ENCODE peak calls at places on chromosomes 5 and 9, in four cellular contexts. R, O, D and Q are unnamed samples.

GRCh38 chr5:29148073-29148472 is 2045.4 kb upstream of the CDH6 start:
- DNase-seq in R (no peak), O (no peak), D (no peak), Q (no peak)

GRCh38 chr9:121299467-121300282 is 31.7 kb downstream of the GSN start:
- DNase-seq in R (no peak), O (no peak), D (no peak), Q (no peak)

GRCh38 chr9:8560560-8561525 is 761.3 kb upstream of the DMAC1 start:
- DNase-seq in R (no peak), O (no peak), D (no peak), Q (no peak)

GRCh38 chr9:72557549-72557948 is 36.1 kb downstream of the TMC1 start:
- DNase-seq in R (peak), O (peak), D (peak), Q (no peak)

GRCh38 chr5:172641359-172642045 is 439 bp downstream of the NEURL1B start:
- DNase-seq in R (no peak), O (no peak), D (no peak), Q (no peak)

GRCh38 chr9:98570663-98571440 is 137.9 kb downstream of the GABBR2 start:
- DNase-seq in R (no peak), O (peak), D (no peak), Q (no peak)

GRCh38 chr9:77876091-77876490 is 155.5 kb downstream of the GNAQ start:
- DNase-seq in R (no peak), O (no peak), D (no peak), Q (no peak)

GRCh38 chr9:126320158-126320922 is 6.3 kb upstream of the MVB12B start:
- DNase-seq in R (no peak), O (no peak), D (no peak), Q (no peak)

GRCh38 chr5:149267241-149267973 is 4.3 kb upstream of the AFAP1L1 start:
- DNase-seq in R (no peak), O (no peak), D (no peak), Q (no peak)

GRCh38 chr5:61884242-61884855 is 421.7 kb upstream of the KIF2A start:
- DNase-seq in R (no peak), O (no peak), D (no peak), Q (no peak)

GRCh38 chr5:94174748-94175411 is 433.5 kb upstream of the POU5F2 start:
- DNase-seq in R (no peak), O (no peak), D (no peak), Q (no peak)

GRCh38 chr5:14489643-14490042 is 91.9 kb upstream of the OTULINL start:
- DNase-seq in R (no peak), O (no peak), D (no peak), Q (no peak)

GRCh38 chr9:129282308-129283211 is 104.5 kb upstream of the IER5L start:
- DNase-seq in R (peak), O (no peak), D (no peak), Q (no peak)

GRCh38 chr9:78097541-78097940 is 65.9 kb upstream of the GNAQ start:
- DNase-seq in R (no peak), O (no peak), D (no peak), Q (no peak)

GRCh38 chr9:78821126-78821822 is 524.3 kb downstream of the PSAT1 start:
- DNase-seq in R (peak), O (peak), D (no peak), Q (no peak)

DNA sequence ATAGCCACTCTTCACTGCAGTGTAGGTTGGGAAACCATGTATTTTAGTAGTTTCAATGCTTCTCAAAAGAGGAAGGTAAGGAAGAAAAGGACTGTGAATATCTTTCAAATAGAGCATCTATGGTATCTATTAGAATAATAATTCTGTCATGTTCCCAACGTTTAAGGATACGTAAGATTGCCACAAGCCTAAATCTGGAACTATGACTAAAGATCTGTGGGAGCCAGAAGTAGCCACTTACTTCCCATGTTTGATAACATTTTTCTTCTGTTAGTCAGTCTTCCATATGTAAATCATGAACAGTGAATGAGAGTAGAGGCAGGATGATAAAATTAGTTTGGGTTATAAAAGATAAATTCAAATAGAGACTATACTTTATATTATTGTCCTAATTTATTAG is 16.3 kb upstream of the MROH2B start:
- DNase-seq in R (no peak), O (no peak), D (no peak), Q (no peak)
- TF ChIP-seq BRCA1 in R (no peak), O (no peak), D (no peak), Q (no peak)

GRCh38 chr9:90839183-90839582 is 37.6 kb downstream of the SYK start:
- DNase-seq in R (no peak), O (no peak), D (no peak), Q (no peak)
- TF ChIP-seq MAX in R (no peak), O (no peak), D (no peak), Q (no peak)

GRCh38 chr9:87714819-87715218 is 11.1 kb upstream of the CTSL start:
- DNase-seq in R (peak), O (peak), D (no peak), Q (no peak)
- TF ChIP-seq BRCA1 in R (no peak), O (no peak), D (no peak), Q (no peak)

DNA sequence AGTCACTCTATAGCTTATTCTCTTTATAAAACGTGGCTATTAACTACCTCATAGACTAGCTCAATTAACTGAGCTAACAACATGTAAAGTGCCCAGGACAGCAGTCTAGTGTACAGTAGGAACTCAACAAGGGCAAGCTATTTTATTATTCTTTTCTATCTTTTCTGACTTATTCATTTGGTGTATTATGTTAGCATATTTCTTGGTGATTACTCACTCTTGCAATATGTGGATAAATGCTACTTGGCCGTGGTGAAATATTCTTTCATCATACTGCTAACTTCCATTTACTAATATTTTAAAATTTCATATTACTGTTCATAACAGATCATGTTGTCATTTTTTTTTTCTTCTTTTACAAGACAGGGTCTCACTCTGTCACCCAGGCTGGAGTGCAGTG is 4.9 kb downstream of the SLC25A51 start:
- DNase-seq in R (no peak), O (no peak), D (no peak), Q (no peak)
- TF ChIP-seq MAX in R (no peak), O (no peak), D (no peak), Q (no peak)

GRCh38 chr5:84478603-84479002 is 93.9 kb upstream of the EDIL3 start:
- DNase-seq in R (no peak), O (no peak), D (no peak), Q (no peak)

GRCh38 chr5:84474126-84474525 is 89.4 kb upstream of the EDIL3 start:
- DNase-seq in R (no peak), O (no peak), D (no peak), Q (no peak)

GRCh38 chr5:84480873-84481637 is 96.4 kb upstream of the EDIL3 start:
- DNase-seq in R (no peak), O (no peak), D (peak), Q (no peak)

GRCh38 chr5:84477485-84477884 is 92.8 kb upstream of the EDIL3 start:
- DNase-seq in R (no peak), O (no peak), D (no peak), Q (no peak)
- TF ChIP-seq BRCA1 in R (no peak), O (no peak), D (no peak), Q (no peak)

GRCh38 chr5:95392593-95393182 is 1.5 kb downstream of the FAM81B start:
- DNase-seq in R (peak), O (peak), D (no peak), Q (no peak)
- TF ChIP-seq MAX in R (no peak), O (no peak), D (no peak), Q (no peak)

GRCh38 chr5:135158982-135159381 is 125.0 kb upstream of the PITX1 start:
- DNase-seq in R (peak), O (peak), D (no peak), Q (no peak)

GRCh38 chr5:135158315-135158697 is 124.3 kb upstream of the PITX1 start:
- DNase-seq in R (no peak), O (no peak), D (no peak), Q (no peak)

GRCh38 chr5:135160036-135160675 is 126.1 kb upstream of the PITX1 start:
- DNase-seq in R (no peak), O (no peak), D (no peak), Q (no peak)

GRCh38 chr5:135157421-135158314 is 123.6 kb upstream of the PITX1 start:
- DNase-seq in R (peak), O (peak), D (no peak), Q (no peak)

DNA sequence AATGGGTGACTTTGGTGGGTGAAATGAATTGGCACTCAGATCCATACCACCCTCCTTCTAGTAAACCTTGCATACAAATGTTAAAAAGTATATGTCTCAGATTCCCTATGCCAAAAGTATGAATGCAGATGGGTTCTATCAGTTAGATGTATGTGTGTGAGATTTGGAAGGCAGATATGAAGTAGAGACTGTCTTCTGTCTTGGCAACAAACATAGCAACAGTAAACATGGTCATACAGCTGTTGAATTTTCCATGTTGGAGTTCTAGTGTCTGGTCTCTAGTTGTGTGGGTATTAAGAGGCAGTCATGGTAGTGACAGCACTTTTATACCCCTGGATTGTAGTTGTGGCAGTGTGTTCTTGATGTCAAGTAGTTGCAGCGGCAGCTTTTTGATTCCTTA is 125.6 kb upstream of the PITX1 start:
- DNase-seq in R (no peak), O (no peak), D (no peak), Q (no peak)
- TF ChIP-seq BRCA1 in R (no peak), O (no peak), D (no peak), Q (no peak)